ENCODE peak calls at places on chromosomes 2 and 18, in eight cellular contexts. N is aorta; D is tibial artery; F is fibroblast of the conjunctiva; E is memory B cell; W is AML-193; C is stimulated activated naive CD8-positive, alpha-beta T cell treated with anti-CD3 and anti-CD28 coated beads, Interleukin-15, amount 100 ng/mL, for 72 hours; K is ecto neural progenitor cell. S is an unnamed sample.

GRCh38 chr2:55384786-55385185 is 34.9 kb downstream of the CCDC88A start:
- DNase-seq in N (no peak), D (no peak), F (no peak), E (no peak), W (no peak), C (no peak), K (no peak), S (no peak)

GRCh38 chr18:40866013-40866644 is 1088.9 kb upstream of the PIK3C3 start:
- DNase-seq in N (no peak), D (no peak), F (peak; percentile 21), E (no peak), W (no peak), C (no peak), K (no peak), S (no peak)

GRCh38 chr18:72869786-72870185 is 2.0 kb upstream of the NETO1 start:
- DNase-seq in N (no peak), D (no peak), F (no peak), E (peak; percentile 11), W (no peak), C (no peak), K (no peak), S (no peak)

GRCh38 chr2:165674780-165675179 is 119.3 kb downstream of the GALNT3 start:
- DNase-seq in N (no peak), D (no peak), F (no peak), E (no peak), W (no peak), C (no peak), K (no peak), S (no peak)

GRCh38 chr2:237490009-237490804 is 3.2 kb downstream of the MLPH start:
- DNase-seq in N (no peak), D (no peak), F (no peak), E (no peak), W (no peak), C (no peak), K (peak; percentile 29), S (no peak)

GRCh38 chr2:109451671-109452070 is 162.1 kb downstream of the SEPTIN10 start:
- DNase-seq in N (no peak), D (peak; percentile 56), F (no peak), E (no peak), W (no peak), C (no peak), K (no peak), S (no peak)

GRCh38 chr2:184596819-184597411 is 1.4 kb upstream of the ZNF804A start:
- DNase-seq in N (no peak), D (no peak), F (no peak), E (no peak), W (peak; percentile 90), C (no peak), K (no peak), S (no peak)

GRCh38 chr2:3535794-3536681 is 16.7 kb upstream of the ADI1 start:
- DNase-seq in N (peak; percentile 84), D (peak; percentile 85), F (peak; percentile 48), E (no peak), W (peak; percentile 26), C (no peak), K (no peak), S (no peak)

GRCh38 chr2:228613133-228613532 is 431.6 kb upstream of the SPHKAP start:
- DNase-seq in N (no peak), D (no peak), F (peak; percentile 60), E (no peak), W (no peak), C (no peak), K (no peak), S (no peak)

GRCh38 chr2:28209312-28209711 is 183.3 kb upstream of the FOSL2 start:
- DNase-seq in N (no peak), D (no peak), F (no peak), E (no peak), W (no peak), C (no peak), K (no peak), S (no peak)

GRCh38 chr2:17621781-17622180 is 81.3 kb downstream of the VSNL1 start:
- DNase-seq in N (no peak), D (no peak), F (no peak), E (no peak), W (no peak), C (no peak), K (no peak), S (no peak)

GRCh38 chr2:675982-676646 is 1.1 kb downstream of the TMEM18 start:
- DNase-seq in N (peak; percentile 80), D (peak; percentile 77), F (peak; percentile 85), E (no peak), W (no peak), C (no peak), K (peak; percentile 79), S (no peak)

GRCh38 chr18:74282359-74283254 is 9.2 kb downstream of the CYB5A start:
- DNase-seq in N (no peak), D (no peak), F (no peak), E (no peak), W (no peak), C (no peak), K (peak; percentile 4), S (no peak)

GRCh38 chr2:175742367-175742766 is 259.7 kb downstream of the LNPK start:
- DNase-seq in N (no peak), D (no peak), F (no peak), E (no peak), W (no peak), C (no peak), K (no peak), S (no peak)

GRCh38 chr2:24115057-24115456 is 8.1 kb downstream of the PFN4 start:
- DNase-seq in N (no peak), D (no peak), F (no peak), E (no peak), W (no peak), C (no peak), K (no peak), S (no peak)

GRCh38 chr2:169221745-169222369 is 140.5 kb downstream of the LRP2 start:
- DNase-seq in N (no peak), D (no peak), F (no peak), E (no peak), W (peak; percentile 54), C (no peak), K (no peak), S (no peak)

GRCh38 chr2:102615620-102616436 is 3.5 kb upstream of the SLC9A2 start:
- DNase-seq in N (peak; percentile 69), D (no peak), F (peak; percentile 51), E (peak; percentile 4), W (peak; percentile 74), C (peak; percentile 61), K (peak; percentile 58), S (no peak)

GRCh38 chr2:67451086-67451832 is 54.1 kb downstream of the ETAA1 start:
- DNase-seq in N (no peak), D (no peak), F (peak; percentile 9), E (no peak), W (no peak), C (no peak), K (no peak), S (no peak)

GRCh38 chr18:9522952-9523351 is 47.6 kb downstream of the RALBP1 start:
- DNase-seq in N (no peak), D (no peak), F (no peak), E (no peak), W (no peak), C (no peak), K (no peak), S (no peak)

GRCh38 chr18:55318864-55319516 is 269.0 kb downstream of the TCF4 start:
- DNase-seq in N (no peak), D (no peak), F (no peak), E (no peak), W (no peak), C (no peak), K (no peak), S (no peak)

GRCh38 chr2:192559541-192560126 is 364.9 kb upstream of the TMEFF2 start:
- DNase-seq in N (no peak), D (no peak), F (no peak), E (no peak), W (no peak), C (no peak), K (no peak), S (no peak)

GRCh38 chr2:195337597-195337996 is 319.4 kb upstream of the SLC39A10 start:
- DNase-seq in N (no peak), D (no peak), F (no peak), E (no peak), W (peak; percentile 78), C (no peak), K (no peak), S (no peak)

GRCh38 chr2:127508621-127509034 is 17.7 kb downstream of the IWS1 start:
- DNase-seq in N (peak; percentile 90), D (peak; percentile 90), F (peak; percentile 99), E (no peak), W (no peak), C (no peak), K (no peak), S (no peak)

GRCh38 chr18:22858121-22858520 is 75.0 kb upstream of the RBBP8 start:
- DNase-seq in N (no peak), D (no peak), F (no peak), E (no peak), W (no peak), C (no peak), K (no peak), S (no peak)

GRCh38 chr2:224449212-224450147 is 47.6 kb upstream of the FAM124B start:
- DNase-seq in N (no peak), D (no peak), F (peak; percentile 3), E (peak; percentile 11), W (peak; percentile 57), C (no peak), K (no peak), S (no peak)

GRCh38 chr2:46036929-46037328 is 260.3 kb upstream of the EPAS1 start:
- DNase-seq in N (peak; percentile 74), D (no peak), F (peak; percentile 34), E (no peak), W (no peak), C (no peak), K (no peak), S (no peak)